ENCODE peak calls at places on chromosome 9, in five cellular contexts. Y is HCT116, K is H1, J is GM12878, L is K562. D is an unnamed sample. For H3K27me3 and H3K36me3, the result is how much of the 10 kb centered on the place peaks cover.

GRCh38 chr9:86488794-86489193 is 134.6 kb upstream of the TUT7 start:
- DNase-seq in Y (no peak), K (no peak), J (no peak), L (no peak), D (no peak)

GRCh38 chr9:115192835-115193234 is 74.9 kb upstream of the TNC start:
- DNase-seq in Y (no peak), K (no peak), J (no peak), L (no peak), D (no peak)

GRCh38 chr9:84368593-84368992 is 28.0 kb upstream of the SLC28A3 start:
- DNase-seq in Y (no peak), K (no peak), J (no peak), L (no peak), D (no peak)

GRCh38 chr9:36325081-36325828 is 67.0 kb upstream of the GNE start:
- DNase-seq in Y (no peak), K (no peak), J (no peak), L (no peak), D (no peak)

GRCh38 chr9:122498883-122499288 is 11.7 kb upstream of the OR1J2 start:
- DNase-seq in Y (peak), K (peak), J (no peak), L (peak), D (peak)

GRCh38 chr9:68416891-68417570 is 60.6 kb downstream of the PGM5 start:
- DNase-seq in Y (peak), K (no peak), J (no peak), L (peak), D (peak)

GRCh38 chr9:110777201-110777842 is 108.7 kb downstream of the MUSK start:
- DNase-seq in Y (no peak), K (no peak), J (no peak), L (no peak), D (no peak)

GRCh38 chr9:78029601-78030552 is 1.7 kb downstream of the GNAQ start:
- DNase-seq in Y (no peak), K (no peak), J (no peak), L (no peak), D (peak)

GRCh38 chr9:120856700-120857099 is 14.0 kb upstream of the PSMD5 start:
- DNase-seq in Y (no peak), K (no peak), J (no peak), L (no peak), D (no peak)

GRCh38 chr9:117265253-117265652 is 149.6 kb downstream of the ASTN2 start:
- DNase-seq in Y (no peak), K (no peak), J (no peak), L (no peak), D (no peak)

GRCh38 chr9:87123830-87124229 is 176.5 kb upstream of the GAS1 start:
- DNase-seq in Y (no peak), K (no peak), J (no peak), L (no peak), D (no peak)

GRCh38 chr9:91555132-91555531 is 131.5 kb upstream of the NFIL3 start:
- DNase-seq in Y (no peak), K (no peak), J (no peak), L (no peak), D (no peak)

GRCh38 chr9:127919253-127919815 is 2.5 kb upstream of the ST6GALNAC4 start:
- DNase-seq in Y (peak), K (no peak), J (no peak), L (peak), D (no peak)

GRCh38 chr9:87711857-87712800 is 13.8 kb upstream of the CTSL start:
- DNase-seq in Y (no peak), K (no peak), J (no peak), L (no peak), D (no peak)

GRCh38 chr9:77833686-77834429 is 185.7 kb upstream of the GNA14 start:
- DNase-seq in Y (no peak), K (no peak), J (no peak), L (no peak), D (no peak)

DNA sequence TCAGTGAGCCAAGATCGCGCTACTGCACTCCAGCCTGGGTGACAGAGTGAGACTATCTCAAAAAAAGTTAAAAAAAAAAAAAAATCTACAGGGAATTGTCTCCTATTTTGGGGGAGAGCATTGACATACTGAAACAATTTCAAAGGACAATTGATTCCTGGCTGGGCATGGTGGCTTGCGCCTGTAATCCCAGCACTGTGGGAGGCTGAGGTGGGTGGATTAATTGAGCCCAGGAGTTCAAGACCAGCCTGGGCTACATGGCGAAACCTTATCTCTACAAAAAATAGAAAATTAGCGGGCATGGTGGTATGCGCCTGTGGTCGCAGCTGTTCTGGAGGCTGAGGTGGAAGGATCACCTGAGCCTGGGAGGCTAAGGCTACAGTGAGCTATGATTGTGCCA is 30.6 kb downstream of the GPR107 start:
- DNase-seq in Y (no peak), K (no peak), J (no peak), L (no peak), D (no peak)
- H3K27me3 ChIP-seq in Y (under half), K (under half), J (under half), L (under half), D (under half)

DNA sequence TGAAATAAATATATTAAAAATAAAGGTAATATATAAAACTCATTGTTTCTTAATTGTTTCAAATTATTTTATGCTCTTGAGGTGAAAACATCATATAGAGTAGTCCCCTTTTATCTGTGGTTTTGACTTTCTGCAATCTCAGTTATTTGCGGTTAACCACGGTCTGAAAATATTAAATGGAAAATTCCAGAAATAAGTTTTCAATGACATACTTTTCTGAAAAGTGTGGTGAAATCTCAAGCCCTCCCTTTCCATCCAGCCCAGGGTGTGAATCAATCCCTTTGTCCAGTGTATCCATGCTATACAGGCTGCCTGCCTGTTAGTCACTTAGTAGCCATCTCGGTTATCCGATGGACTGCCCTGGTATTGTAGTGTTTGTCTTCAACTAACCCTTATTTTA is 546.7 kb upstream of the DMAC1 start:
- DNase-seq in Y (no peak), K (no peak), J (no peak), L (no peak), D (no peak)
- H3K36me3 ChIP-seq in Y (under half), K (under half), J (under half), L (under half), D (under half)

DNA sequence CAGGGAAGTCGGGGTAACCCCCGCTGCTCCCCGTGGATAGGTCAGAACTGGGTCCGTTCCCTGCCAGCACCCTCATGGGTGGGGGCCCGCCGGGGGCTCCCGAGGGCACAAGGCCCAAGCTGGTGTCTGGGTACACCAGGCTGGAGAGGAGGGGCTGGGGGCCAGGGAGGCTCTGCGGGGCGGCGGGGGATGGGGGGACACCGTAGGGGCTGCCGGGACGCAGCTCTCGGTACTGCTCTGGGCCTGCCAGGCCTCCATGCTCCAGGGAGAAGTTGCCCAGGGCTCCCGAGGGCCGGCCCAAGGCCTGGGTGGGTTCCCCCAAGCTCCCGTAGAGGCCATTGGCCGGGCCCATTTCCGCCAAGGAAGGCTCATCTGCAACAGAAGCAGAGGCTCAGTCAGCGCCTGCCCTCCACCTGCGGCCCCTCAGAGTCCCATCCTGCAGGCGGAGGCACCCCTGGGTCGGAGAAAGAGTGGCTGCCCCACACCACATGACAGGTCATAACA is 7.5 kb downstream of the LHX3 start:
- DNase-seq in Y (no peak), K (no peak), J (no peak), L (no peak), D (no peak)
- TF ChIP-seq ZNF274 in Y (no peak), K (no peak), J (no peak), L (no peak), D (no peak)

GRCh38 chr9:1046639-1047604 is 3.2 kb upstream of the DMRT2 start:
- DNase-seq in Y (no peak), K (no peak), J (no peak), L (no peak), D (no peak)
- H3K27me3 ChIP-seq in Y (under half), K (under half), J (under half), L (under half), D (under half)

DNA sequence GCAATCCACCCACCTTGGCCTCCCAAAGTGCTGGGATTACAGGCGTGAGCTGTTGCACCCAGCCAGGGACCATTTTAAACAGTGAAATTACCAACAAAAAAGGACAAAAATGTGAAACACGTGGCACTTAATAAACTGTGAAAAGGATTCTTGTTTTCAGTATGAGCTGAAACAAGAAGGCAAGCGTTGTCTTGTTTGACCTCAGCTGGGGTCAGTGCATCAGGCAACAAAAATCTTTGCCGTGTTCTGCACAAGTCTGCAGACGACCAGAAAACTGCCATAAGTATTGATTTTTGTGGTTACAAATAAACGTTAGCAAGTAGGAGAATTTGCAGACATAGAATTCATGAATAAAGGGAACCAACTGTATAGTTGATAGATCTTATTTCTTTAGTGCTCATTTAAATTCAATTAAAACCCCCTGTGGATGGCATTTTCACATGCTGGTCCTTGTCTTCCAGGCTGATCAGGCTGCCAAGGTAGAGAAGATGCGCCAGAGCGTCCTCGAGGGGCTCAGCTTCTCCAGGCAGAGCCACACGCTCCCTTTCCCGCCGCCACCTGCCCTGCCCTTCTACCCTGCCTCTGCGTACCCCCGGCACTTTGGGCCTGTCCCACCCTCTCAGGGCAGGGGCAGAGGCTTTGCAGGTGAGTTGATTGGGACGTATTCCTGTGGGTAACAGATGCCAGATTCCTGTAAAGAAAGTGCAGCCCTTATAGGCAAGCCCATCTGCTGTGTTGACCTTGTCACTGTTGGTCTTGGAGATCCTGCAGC is 18.8 kb upstream of the PHF2 start:
- DNase-seq in Y (no peak), K (no peak), J (no peak), L (no peak), D (no peak)
- H3K36me3 ChIP-seq in Y (under half), K (under half), J (under half), L (half or more), D (half or more)

DNA sequence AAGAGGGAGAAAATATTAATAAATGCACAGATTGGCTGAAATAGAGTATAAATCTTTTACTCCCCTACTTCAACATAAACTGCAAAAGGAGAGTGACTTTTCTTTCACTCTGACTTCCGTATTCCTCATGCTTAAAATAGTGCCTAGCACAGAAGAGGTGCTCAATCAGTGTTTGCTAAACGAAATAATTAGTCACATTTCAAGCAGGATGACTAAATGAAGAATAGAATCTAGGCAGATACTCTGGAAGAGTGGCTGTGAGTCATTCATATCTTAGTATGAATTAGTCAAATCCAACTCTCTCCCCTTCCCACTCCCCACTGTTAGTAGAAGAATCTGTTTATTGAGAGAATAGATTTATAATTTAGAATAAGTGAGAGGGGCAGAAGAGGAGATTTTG is 4.8 kb downstream of the CD274 start:
- DNase-seq in Y (no peak), K (no peak), J (no peak), L (no peak), D (no peak)
- TF ChIP-seq ZNF274 in Y (no peak), K (no peak), J (no peak), L (no peak), D (no peak)

GRCh38 chr9:135101486-135101885 is 14.0 kb downstream of the OLFM1 start:
- DNase-seq in Y (no peak), K (no peak), J (no peak), L (no peak), D (no peak)
- H3K27me3 ChIP-seq in Y (under half), K (under half), J (under half), L (half or more), D (under half)

GRCh38 chr9:93017621-93018020 is 40.9 kb upstream of the SUSD3 start:
- DNase-seq in Y (no peak), K (no peak), J (no peak), L (no peak), D (no peak)

GRCh38 chr9:93012998-93013855 is 45.3 kb upstream of the SUSD3 start:
- DNase-seq in Y (no peak), K (no peak), J (no peak), L (no peak), D (no peak)

GRCh38 chr9:93010696-93011095 is 47.8 kb upstream of the SUSD3 start:
- DNase-seq in Y (no peak), K (no peak), J (no peak), L (no peak), D (no peak)

GRCh38 chr9:93011114-93011513 is 47.4 kb upstream of the SUSD3 start:
- DNase-seq in Y (no peak), K (no peak), J (no peak), L (no peak), D (no peak)

DNA sequence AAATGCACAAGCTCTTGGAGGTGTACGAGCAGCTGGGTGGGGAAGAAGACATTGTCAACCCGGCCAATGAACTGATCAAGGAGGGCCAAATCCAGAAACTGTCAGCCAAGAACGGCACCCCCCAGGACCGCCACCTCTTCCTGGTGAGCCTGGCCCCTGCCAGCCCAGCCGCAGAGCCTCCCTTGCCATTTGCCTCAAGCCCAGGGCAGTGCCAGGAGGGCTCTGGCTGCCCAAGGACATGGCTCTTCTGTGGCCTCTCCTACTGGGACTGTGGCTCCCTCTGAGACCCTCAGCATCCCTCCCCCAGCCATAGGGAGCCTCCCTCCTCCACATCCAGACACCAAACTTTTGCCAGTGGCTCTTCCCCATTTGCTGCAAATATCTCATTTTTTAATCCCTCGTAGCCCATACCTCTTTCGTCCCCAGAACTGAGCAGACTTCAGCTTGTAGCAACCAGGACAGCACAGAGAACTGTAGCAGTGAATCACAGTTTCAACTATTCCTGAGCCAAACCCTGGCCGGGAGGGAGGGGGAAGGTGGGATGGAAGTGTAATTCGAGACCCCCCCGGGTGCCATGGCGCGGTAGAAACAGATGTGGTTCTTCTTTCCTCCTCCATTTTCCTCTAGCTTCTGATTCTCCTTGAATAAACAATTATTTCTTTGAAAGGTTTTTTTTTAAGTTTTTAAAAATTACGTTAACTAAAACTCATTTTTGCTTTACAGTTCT is 44.5 kb upstream of the SUSD3 start:
- DNase-seq in Y (no peak), K (no peak), J (no peak), L (no peak), D (no peak)
- H3K36me3 ChIP-seq in Y (under half), K (under half), J (under half), L (under half), D (under half)

D was measured in NT2/D1.